ENCODE peak calls at places on chromosomes 3 and 15, in six cellular contexts. V is tibial nerve, D is brain microvascular endothelial cell, H is fibroblast of lung, A is Karpas-422, J is HL-60. N is an unnamed sample.

GRCh38 chr15:100911086-100911485 is 8.1 kb upstream of the LRRK1 start:
- DNase-seq in V (no peak), A (no peak), D (no peak), J (no peak), H (no peak), N (no peak)

GRCh38 chr3:14634763-14635400 is 16.7 kb upstream of the CCDC174 start:
- DNase-seq in A (no peak), H (peak), D (no peak), V (no peak), J (no peak), N (no peak)

GRCh38 chr3:134367412-134367811 is 6.8 kb downstream of the AMOTL2 start:
- DNase-seq in A (no peak), J (no peak), V (no peak), D (no peak), H (no peak), N (no peak)

GRCh38 chr3:178741020-178741419 is 204.8 kb downstream of the KCNMB2 start:
- DNase-seq in V (no peak), H (no peak), A (no peak), D (no peak), J (no peak), N (no peak)

GRCh38 chr3:9247361-9248231 is 1.9 kb downstream of the SRGAP3 start:
- DNase-seq in V (no peak), J (no peak), A (no peak), H (no peak), D (no peak), N (peak)

GRCh38 chr3:14208977-14209394 is 30.4 kb downstream of the LSM3 start:
- DNase-seq in H (peak), V (no peak), A (no peak), J (no peak), D (peak), N (no peak)

GRCh38 chr3:190877925-190878324 is 15.4 kb upstream of the GMNC start:
- DNase-seq in D (no peak), A (peak), V (no peak), J (no peak), H (no peak), N (no peak)

GRCh38 chr15:74828835-74829234 is 2.4 kb downstream of the CPLX3 start:
- DNase-seq in A (no peak), D (no peak), J (no peak), V (no peak), H (no peak), N (no peak)

GRCh38 chr3:100041328-100041749 is 73.0 kb downstream of the FILIP1L start:
- DNase-seq in D (peak), V (no peak), A (no peak), J (no peak), H (peak), N (no peak)

GRCh38 chr15:25508369-25509002 is 69.7 kb upstream of the UBE3A start:
- DNase-seq in V (no peak), A (peak), D (peak), J (peak), H (peak), N (no peak)

GRCh38 chr3:143081844-143082778 is 37.5 kb upstream of the CHST2 start:
- DNase-seq in V (no peak), A (peak), D (no peak), H (no peak), J (no peak), N (no peak)

GRCh38 chr3:13494463-13495350 is 14.6 kb downstream of the HDAC11 start:
- DNase-seq in J (no peak), D (peak), A (peak), V (no peak), H (no peak), N (no peak)

GRCh38 chr15:101386967-101387366 is 91.9 kb upstream of the SNRPA1 start:
- DNase-seq in J (no peak), V (no peak), H (no peak), A (no peak), D (no peak), N (no peak)

GRCh38 chr3:191158800-191159199 is 40.2 kb upstream of the OSTN start:
- DNase-seq in J (no peak), A (no peak), V (no peak), D (no peak), H (no peak), N (no peak)

GRCh38 chr3:171829841-171830559 is 13.1 kb upstream of the TMEM212 start:
- DNase-seq in H (peak), J (no peak), V (peak), D (peak), A (peak), N (peak)

GRCh38 chr3:89851974-89852621 is 744.7 kb downstream of the EPHA3 start:
- DNase-seq in V (no peak), J (no peak), H (peak), A (peak), D (peak), N (peak)

GRCh38 chr15:80643296-80643965 is 51.7 kb upstream of the ABHD17C start:
- DNase-seq in H (peak), D (no peak), A (no peak), J (peak), V (no peak), N (no peak)

GRCh38 chr15:48617619-48618018 is 27.9 kb downstream of the FBN1 start:
- DNase-seq in A (no peak), H (peak), V (no peak), D (peak), J (peak), N (peak)

GRCh38 chr3:111236833-111237713 is 165.5 kb downstream of the NECTIN3 start:
- DNase-seq in D (peak), V (no peak), A (no peak), H (peak), J (no peak), N (no peak)

GRCh38 chr3:30299674-30300423 is 306.6 kb upstream of the TGFBR2 start:
- DNase-seq in J (no peak), V (no peak), A (no peak), H (peak), D (no peak), N (no peak)

GRCh38 chr3:125332504-125332903 is 42.6 kb downstream of the ZNF148 start:
- DNase-seq in J (no peak), D (no peak), V (no peak), A (no peak), H (no peak), N (no peak)

GRCh38 chr3:94117729-94118128 is 54.9 kb downstream of the NSUN3 start:
- DNase-seq in D (no peak), J (no peak), V (no peak), H (no peak), A (no peak), N (no peak)

GRCh38 chr3:169964176-169964575 is 2.4 kb upstream of the SEC62 start:
- DNase-seq in J (no peak), A (no peak), H (peak), D (peak), V (no peak), N (peak)

GRCh38 chr3:99505646-99506269 is 132.6 kb upstream of the COL8A1 start:
- DNase-seq in V (no peak), A (no peak), H (peak), J (peak), D (peak), N (no peak)

GRCh38 chr3:112604536-112604935 is 36.4 kb downstream of the CCDC80 start:
- DNase-seq in D (peak), J (no peak), H (peak), V (no peak), A (no peak), N (no peak)

GRCh38 chr3:127288921-127289645 is 1.2 kb upstream of the PRR20G start:
- DNase-seq in H (no peak), J (no peak), V (no peak), D (no peak), A (peak), N (no peak)

GRCh38 chr3:127785711-127786265 is 36.5 kb downstream of the MGLL start:
- DNase-seq in H (no peak), A (no peak), J (no peak), V (no peak), D (no peak), N (no peak)

GRCh38 chr15:65071381-65071811 is 3.6 kb upstream of the RASL12 start:
- DNase-seq in A (no peak), H (no peak), J (no peak), D (no peak), V (no peak), N (no peak)

GRCh38 chr3:38001456-38002081 is 11.0 kb downstream of the VILL start:
- DNase-seq in J (no peak), H (no peak), D (no peak), V (no peak), A (no peak), N (peak)

GRCh38 chr15:36400936-36401585 is 178.4 kb upstream of the CDIN1 start:
- DNase-seq in D (no peak), H (no peak), J (no peak), A (no peak), V (no peak), N (no peak)

GRCh38 chr3:160458151-160458550 is 8.6 kb upstream of the TRIM59 start:
- DNase-seq in D (no peak), V (no peak), A (no peak), J (no peak), H (no peak), N (no peak)

GRCh38 chr15:37819191-37819590 is 115.2 kb upstream of the TMCO5A start:
- DNase-seq in A (no peak), H (peak), D (peak), J (no peak), V (no peak), N (no peak)

GRCh38 chr3:27666708-27667107 is 55.4 kb downstream of the EOMES start:
- DNase-seq in A (peak), H (peak), V (peak), J (peak), D (peak), N (no peak)

GRCh38 chr3:38608086-38608775 is 41.3 kb downstream of the SCN5A start:
- DNase-seq in A (no peak), J (no peak), H (no peak), V (no peak), D (no peak), N (no peak)

GRCh38 chr3:53721187-53721946 is 124.9 kb downstream of the CHDH start:
- DNase-seq in V (no peak), D (peak), J (no peak), H (peak), A (no peak), N (no peak)

GRCh38 chr3:177062052-177062732 is 135.1 kb downstream of the TBL1XR1 start:
- DNase-seq in A (no peak), D (no peak), V (no peak), H (no peak), J (no peak), N (no peak)

GRCh38 chr15:73165844-73166243 is 113.6 kb downstream of the NEO1 start:
- DNase-seq in J (no peak), A (no peak), V (no peak), H (peak), D (no peak), N (no peak)

GRCh38 chr15:50813865-50814264 is 48.4 kb upstream of the SPPL2A start:
- DNase-seq in D (no peak), A (no peak), H (no peak), V (no peak), J (no peak), N (no peak)

GRCh38 chr3:58585005-58585786 is 8.0 kb upstream of the FAM107A start:
- DNase-seq in J (no peak), D (peak), V (peak), A (peak), H (peak), N (peak)

GRCh38 chr3:58584690-58585004 is 7.5 kb upstream of the FAM107A start:
- DNase-seq in V (no peak), D (no peak), H (peak), A (no peak), J (no peak), N (no peak)

GRCh38 chr3:58586776-58587192 is 9.6 kb upstream of the FAM107A start:
- DNase-seq in V (no peak), A (no peak), H (no peak), D (no peak), J (no peak), N (no peak)

GRCh38 chr3:58588030-58588614 is 10.9 kb upstream of the FAM107A start:
- DNase-seq in D (no peak), V (no peak), A (peak), H (peak), J (no peak), N (no peak)

GRCh38 chr3:58585994-58586393 is 8.8 kb upstream of the FAM107A start:
- DNase-seq in J (no peak), V (no peak), D (no peak), A (no peak), H (no peak), N (no peak)
- H3K4me3 ChIP-seq in J (no peak), V (no peak), D (no peak), A (peak), H (peak), N (peak)

GRCh38 chr3:120680193-120680894 is 1.7 kb downstream of the HGD start:
- DNase-seq in A (no peak), J (no peak), D (no peak), V (no peak), H (no peak), N (no peak)
- H3K4me3 ChIP-seq in A (no peak), J (no peak), D (no peak), V (no peak), H (no peak), N (peak)

DNA sequence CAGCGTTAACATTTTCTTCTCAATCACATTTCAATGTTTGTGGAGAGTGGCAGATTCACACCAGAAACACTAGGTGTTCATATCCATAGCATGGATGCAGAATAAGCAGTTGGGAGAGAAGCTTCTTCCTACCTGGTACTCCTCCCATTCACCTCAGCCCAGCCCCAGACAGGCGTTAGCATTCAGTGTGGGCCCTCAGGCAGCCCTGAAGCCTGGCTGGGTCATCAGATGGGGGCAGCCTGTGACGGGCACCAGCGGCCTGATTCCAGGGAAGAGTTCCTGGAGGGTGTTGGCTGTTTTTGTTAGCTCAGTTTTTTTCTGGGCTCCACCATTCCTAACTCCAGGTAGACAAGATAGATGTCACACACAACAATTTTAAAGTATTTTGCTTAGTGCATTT is 31.1 kb downstream of the APH1B start:
- DNase-seq in D (no peak), V (no peak), A (no peak), H (no peak), J (no peak), N (no peak)
- H3K4me3 ChIP-seq in D (no peak), V (no peak), A (no peak), H (no peak), J (no peak), N (no peak)

GRCh38 chr15:82964890-82965289 is 12.4 kb upstream of the HOMER2 start:
- DNase-seq in A (no peak), H (no peak), V (no peak), J (no peak), D (no peak), N (no peak)

GRCh38 chr15:82960766-82961165 is 8.2 kb upstream of the HOMER2 start:
- DNase-seq in D (no peak), A (no peak), J (no peak), H (no peak), V (no peak), N (no peak)

GRCh38 chr15:82966671-82967071 is 14.2 kb upstream of the HOMER2 start:
- DNase-seq in A (no peak), H (no peak), J (no peak), V (no peak), D (no peak), N (no peak)

GRCh38 chr15:82959423-82959822 is 6.9 kb upstream of the HOMER2 start:
- DNase-seq in H (no peak), D (no peak), A (no peak), V (no peak), J (no peak), N (no peak)

GRCh38 chr15:82963356-82964341 is 11.1 kb upstream of the HOMER2 start:
- DNase-seq in J (no peak), V (no peak), D (no peak), A (no peak), H (peak), N (no peak)
- H3K4me3 ChIP-seq in J (no peak), V (no peak), D (no peak), A (no peak), H (no peak), N (no peak)

N was measured in stomach.